ENCODE peak calls at places on chromosomes 6 and 20, in five cellular contexts. Z is Caco-2; J is naive thymus-derived CD4-positive, alpha-beta T cell; H is CD8-positive, alpha-beta T cell; S is adrenal gland. X is an unnamed sample. For H3K4me1, the result is how much of the 10 kb centered on the place peaks cover.

GRCh38 chr6:113539202-113539601 is 317.9 kb upstream of the MARCKS start:
- DNase-seq in Z (no peak), J (no peak), H (no peak), S (no peak), X (no peak)

GRCh38 chr20:1928154-1928553 is 32.9 kb downstream of the SIRPA start:
- DNase-seq in Z (no peak), J (no peak), H (no peak), S (no peak), X (no peak)

GRCh38 chr6:22049002-22049401 is 247.8 kb downstream of the PRL start:
- DNase-seq in Z (no peak), J (no peak), H (no peak), S (no peak), X (no peak)

GRCh38 chr20:2986466-2986865 is 57.0 kb upstream of the GNRH2 start:
- DNase-seq in Z (no peak), J (no peak), H (no peak), S (no peak), X (no peak)

GRCh38 chr6:139277161-139277560 is 14.6 kb downstream of the TXLNB start:
- DNase-seq in Z (no peak), J (no peak), H (no peak), S (no peak), X (no peak)

GRCh38 chr20:4014031-4014474 is 1.3 kb downstream of the RNF24 start:
- DNase-seq in Z (peak), J (peak), H (no peak), S (peak), X (no peak)

GRCh38 chr6:36636283-36636682 is 42.1 kb downstream of the SRSF3 start:
- DNase-seq in Z (no peak), J (no peak), H (no peak), S (no peak), X (no peak)

GRCh38 chr6:52707963-52708680 is 37.2 kb downstream of the TMEM14A start:
- DNase-seq in Z (no peak), J (no peak), H (no peak), S (no peak), X (no peak)

GRCh38 chr6:82045965-82046756 is 201.4 kb downstream of the IBTK start:
- DNase-seq in Z (no peak), J (no peak), H (no peak), S (no peak), X (no peak)

GRCh38 chr20:45427236-45428149 is 11.6 kb downstream of the PIGT start:
- DNase-seq in Z (no peak), J (no peak), H (no peak), S (no peak), X (no peak)

GRCh38 chr20:58086763-58087566 is 141.5 kb downstream of the ANKRD60 start:
- DNase-seq in Z (peak), J (no peak), H (peak), S (no peak), X (no peak)

GRCh38 chr6:132475925-132476324 is 37.0 kb downstream of the STX7 start:
- DNase-seq in Z (no peak), J (no peak), H (no peak), S (no peak), X (no peak)

GRCh38 chr6:30091577-30092381 is 16.2 kb upstream of the RNF39 start:
- DNase-seq in Z (no peak), J (no peak), H (no peak), S (peak), X (no peak)

GRCh38 chr6:139109558-139109957 is 25.3 kb upstream of the HECA start:
- DNase-seq in Z (peak), J (no peak), H (no peak), S (no peak), X (no peak)

GRCh38 chr20:59253325-59253724 is 47.1 kb upstream of the EDN3 start:
- DNase-seq in Z (no peak), J (peak), H (peak), S (no peak), X (no peak)

GRCh38 chr6:34246563-34247391 is 2.0 kb downstream of the SMIM29 start:
- DNase-seq in Z (no peak), J (peak), H (peak), S (no peak), X (no peak)

GRCh38 chr6:137754366-137754765 is 112.7 kb upstream of the TNFAIP3 start:
- DNase-seq in Z (no peak), J (no peak), H (no peak), S (no peak), X (no peak)

GRCh38 chr6:27138837-27139752 is 108.4 kb upstream of the PRSS16 start:
- DNase-seq in Z (no peak), J (peak), H (peak), S (peak), X (no peak)

GRCh38 chr20:32329817-32330554 is 28.1 kb upstream of the ASXL1 start:
- DNase-seq in Z (no peak), J (no peak), H (no peak), S (no peak), X (no peak)

GRCh38 chr6:154343473-154344308 is 12.9 kb downstream of the IPCEF1 start:
- DNase-seq in Z (peak), J (no peak), H (no peak), S (no peak), X (no peak)

DNA sequence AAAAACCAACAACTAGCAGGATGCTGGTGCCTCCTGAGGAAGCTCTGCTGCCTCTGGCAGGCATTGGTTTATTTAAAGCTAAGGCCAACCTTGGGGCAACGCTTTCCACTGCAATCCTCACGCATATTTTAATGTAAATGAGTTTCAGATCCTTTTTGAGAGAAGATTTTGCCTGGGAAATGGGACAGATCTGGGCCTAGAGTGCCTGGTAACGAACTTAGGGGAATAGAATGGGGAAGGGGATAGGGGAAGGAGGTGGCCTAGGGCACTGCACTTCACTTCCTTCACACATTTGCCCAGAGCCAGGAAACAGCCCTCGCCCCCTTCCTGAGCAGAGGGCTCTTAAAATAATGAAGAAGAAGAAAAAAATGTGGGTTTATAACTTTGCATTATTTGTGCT is 132.7 kb upstream of the TMEM170B start:
- DNase-seq in Z (no peak), J (no peak), H (no peak), S (no peak), X (no peak)
- H3K4me3 ChIP-seq in Z (no peak), J (no peak), H (no peak), S (no peak), X (no peak)

GRCh38 chr20:10922941-10923340 is 249.1 kb upstream of the JAG1 start:
- DNase-seq in Z (no peak), J (no peak), H (no peak), S (no peak), X (no peak)
- H3K4me1 ChIP-seq in Z (under half), J (under half), H (under half), S (under half), X (under half)

GRCh38 chr6:159301277-159301676 is 132.1 kb downstream of the FNDC1 start:
- DNase-seq in Z (no peak), J (no peak), H (no peak), S (no peak), X (no peak)
- H3K4me3 ChIP-seq in Z (no peak), J (no peak), H (no peak), S (no peak), X (no peak)

GRCh38 chr20:37188787-37189186 is 9.4 kb upstream of the MROH8 start:
- DNase-seq in Z (no peak), J (no peak), H (no peak), S (no peak), X (no peak)
- H3K4me1 ChIP-seq in Z (under half), J (under half), H (under half), S (under half), X (under half)

DNA sequence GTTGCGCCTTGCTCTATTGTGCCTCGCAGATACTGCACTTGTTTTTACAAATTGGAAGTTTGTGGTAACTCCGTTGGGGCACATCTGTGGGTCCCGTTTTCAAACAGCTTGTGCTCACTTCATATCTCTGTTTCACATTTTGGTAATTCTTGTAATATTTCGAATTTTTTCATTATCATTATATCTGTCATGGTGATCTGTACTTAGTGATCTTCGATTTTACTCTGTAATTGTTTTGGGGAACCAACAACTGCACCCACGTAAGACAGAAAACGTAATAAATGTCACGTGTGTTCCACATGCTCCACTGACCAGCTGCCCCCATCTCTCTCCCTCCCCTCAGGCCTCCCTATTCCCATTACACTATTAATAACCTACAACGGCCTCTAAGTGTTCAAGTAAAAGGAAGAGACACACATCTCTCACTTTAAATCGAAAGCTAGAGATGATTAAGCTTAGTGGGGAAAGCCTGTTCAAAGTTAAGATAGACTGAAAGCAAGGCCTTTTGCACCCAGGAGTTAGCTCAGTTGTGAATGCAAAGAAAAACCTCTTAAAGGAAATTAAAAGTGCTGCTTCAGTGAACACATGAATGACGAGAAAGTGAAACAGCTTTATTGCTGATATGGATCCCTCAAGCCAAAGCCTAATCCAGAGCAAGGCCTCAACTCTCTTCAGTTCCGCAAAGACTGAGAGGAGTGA is 26.9 kb downstream of the TTLL2 start:
- DNase-seq in Z (no peak), J (no peak), H (no peak), S (no peak), X (no peak)
- H3K4me3 ChIP-seq in Z (peak), J (peak), H (no peak), S (peak), X (no peak)

GRCh38 chr6:131394768-131395432 is 178.1 kb upstream of the ARG1 start:
- DNase-seq in Z (no peak), J (no peak), H (no peak), S (no peak), X (no peak)
- H3K4me1 ChIP-seq in Z (under half), J (under half), H (under half), S (under half), X (under half)

GRCh38 chr6:25570608-25571007 is 81.4 kb upstream of the SCGN start:
- DNase-seq in Z (no peak), J (no peak), H (no peak), S (no peak), X (no peak)
- H3K4me3 ChIP-seq in Z (no peak), J (no peak), H (no peak), S (no peak), X (no peak)

DNA sequence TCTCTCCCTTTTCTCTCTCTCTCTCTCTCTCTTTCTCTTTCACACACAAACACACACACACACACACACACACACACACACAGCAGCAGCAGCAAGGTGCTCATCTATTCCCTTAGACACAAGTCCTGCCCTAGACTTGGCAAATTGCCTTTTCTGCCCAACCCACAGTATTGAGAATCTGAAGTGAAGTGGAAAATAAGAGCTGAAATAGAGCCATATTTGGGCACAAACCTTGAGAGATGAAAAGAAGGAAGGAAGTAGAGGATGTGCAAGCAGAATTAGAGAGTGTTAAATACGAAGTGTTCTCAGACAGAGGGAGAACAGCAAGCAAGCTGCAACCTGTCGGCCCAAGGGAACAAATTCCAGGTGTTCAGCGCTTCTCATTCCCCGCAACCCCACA is 557.5 kb upstream of the NOX3 start:
- DNase-seq in Z (no peak), J (peak), H (no peak), S (no peak), X (no peak)
- H3K4me1 ChIP-seq in Z (under half), J (under half), H (under half), S (under half), X (under half)

X was measured in esophagus squamous epithelium.